ENCODE peak calls at places on chromosomes 11 and 22, in eight cellular contexts. H is sigmoid colon, J is HepG2, O is HL-60, S is GM23338, B is spleen, G is breast epithelium, M is prostate gland. N is an unnamed sample.

GRCh38 chr11:19959697-19960096 is 200.6 kb downstream of the DBX1 start:
- DNase-seq in H (no peak), J (no peak), O (no peak), S (no peak), B (no peak), G (no peak), M (no peak), N (no peak)

GRCh38 chr11:126391970-126392637 is 36.6 kb downstream of the ST3GAL4 start:
- DNase-seq in H (no peak), J (peak), O (peak), S (peak), B (peak), G (no peak), M (no peak), N (no peak)

GRCh38 chr11:7168741-7168990 is 79.9 kb downstream of the RBMXL2 start:
- DNase-seq in H (no peak), J (no peak), O (no peak), S (no peak), B (no peak), G (no peak), M (no peak), N (no peak)

GRCh38 chr11:62241095-62241494 is 944 bp upstream of the SCGB1D2 start:
- DNase-seq in H (no peak), J (no peak), O (no peak), S (no peak), B (no peak), G (no peak), M (no peak), N (no peak)

GRCh38 chr22:48881326-48881980 is 946.2 kb downstream of the BRD1 start:
- DNase-seq in H (peak), J (no peak), O (no peak), S (no peak), B (peak), G (no peak), M (no peak), N (no peak)

GRCh38 chr11:130212431-130212961 is 52.9 kb downstream of the ST14 start:
- DNase-seq in H (peak), J (no peak), O (no peak), S (no peak), B (peak), G (peak), M (no peak), N (peak)

GRCh38 chr11:69211540-69212120 is 55.9 kb downstream of the SMIM38 start:
- DNase-seq in H (peak), J (no peak), O (no peak), S (no peak), B (no peak), G (no peak), M (no peak), N (no peak)

GRCh38 chr11:123122341-123122740 is 60.4 kb upstream of the HSPA8 start:
- DNase-seq in H (peak), J (no peak), O (no peak), S (no peak), B (no peak), G (peak), M (no peak), N (peak)

GRCh38 chr22:49371325-49372110 is 456.2 kb downstream of the BRD1 start:
- DNase-seq in H (no peak), J (no peak), O (no peak), S (no peak), B (peak), G (no peak), M (no peak), N (no peak)

GRCh38 chr11:16945671-16946469 is 68.3 kb downstream of the PLEKHA7 start:
- DNase-seq in H (no peak), J (peak), O (peak), S (peak), B (peak), G (peak), M (peak), N (no peak)

GRCh38 chr11:20221546-20221945 is 61.3 kb upstream of the DBX1 start:
- DNase-seq in H (no peak), J (no peak), O (no peak), S (no peak), B (no peak), G (no peak), M (no peak), N (no peak)

GRCh38 chr22:29391546-29391945 is 3.2 kb upstream of the AP1B1 start:
- DNase-seq in H (no peak), J (no peak), O (no peak), S (no peak), B (no peak), G (no peak), M (no peak), N (no peak)

GRCh38 chr11:22991196-22991595 is 130.9 kb upstream of the CCDC179 start:
- DNase-seq in H (no peak), J (no peak), O (no peak), S (peak), B (no peak), G (no peak), M (no peak), N (no peak)

GRCh38 chr11:116100016-116100415 is 595.8 kb upstream of the CADM1 start:
- DNase-seq in H (no peak), J (no peak), O (no peak), S (no peak), B (no peak), G (no peak), M (no peak), N (no peak)

GRCh38 chr11:66970371-66970807 is 4.7 kb upstream of the C11orf86 start:
- DNase-seq in H (no peak), J (no peak), O (no peak), S (no peak), B (no peak), G (no peak), M (no peak), N (no peak)

GRCh38 chr11:81658722-81659121 is 1074.9 kb downstream of the FAM181B start:
- DNase-seq in H (no peak), J (peak), O (peak), S (peak), B (no peak), G (no peak), M (no peak), N (no peak)

GRCh38 chr11:90587896-90588295 is 365.0 kb upstream of the CHORDC1 start:
- DNase-seq in H (no peak), J (no peak), O (no peak), S (no peak), B (no peak), G (no peak), M (no peak), N (no peak)

GRCh38 chr11:68012843-68013610 is 2.9 kb downstream of the ALDH3B1 start:
- DNase-seq in H (no peak), J (peak), O (no peak), S (no peak), B (no peak), G (peak), M (no peak), N (no peak)

GRCh38 chr11:47264119-47264915 is 5.6 kb upstream of the MADD start:
- DNase-seq in H (no peak), J (no peak), O (no peak), S (no peak), B (peak), G (no peak), M (no peak), N (no peak)

GRCh38 chr11:119352857-119353260 is 6.4 kb upstream of the MFRP start:
- DNase-seq in H (no peak), J (peak), O (no peak), S (peak), B (peak), G (no peak), M (no peak), N (no peak)

GRCh38 chr11:720642-721346 is 14.8 kb downstream of the EPS8L2 start:
- DNase-seq in H (no peak), J (no peak), O (no peak), S (peak), B (peak), G (no peak), M (no peak), N (no peak)

GRCh38 chr11:73239571-73240189 is 21.6 kb downstream of the P2RY2 start:
- DNase-seq in H (peak), J (no peak), O (no peak), S (peak), B (peak), G (no peak), M (no peak), N (no peak)

GRCh38 chr11:58576792-58577440 is 1.3 kb upstream of the LPXN start:
- DNase-seq in H (peak), J (peak), O (no peak), S (no peak), B (no peak), G (no peak), M (no peak), N (no peak)

GRCh38 chr11:111730031-111730430 is 36.2 kb downstream of the PPP2R1B start:
- DNase-seq in H (no peak), J (no peak), O (no peak), S (no peak), B (no peak), G (no peak), M (no peak), N (no peak)

GRCh38 chr22:47918276-47918928 is 1156.0 kb downstream of the TBC1D22A start:
- DNase-seq in H (no peak), J (no peak), O (no peak), S (no peak), B (peak), G (no peak), M (no peak), N (peak)

GRCh38 chr11:63920126-63920869 is 3.3 kb upstream of the RCOR2 start:
- DNase-seq in H (peak), J (peak), O (no peak), S (peak), B (no peak), G (no peak), M (no peak), N (no peak)

GRCh38 chr11:126007263-126007662 is 55.4 kb downstream of the CDON start:
- DNase-seq in H (no peak), J (peak), O (no peak), S (no peak), B (no peak), G (no peak), M (peak), N (no peak)

GRCh38 chr11:120344302-120345004 is 8.2 kb downstream of the ARHGEF12 start:
- DNase-seq in H (no peak), J (no peak), O (peak), S (no peak), B (no peak), G (no peak), M (no peak), N (no peak)

DNA sequence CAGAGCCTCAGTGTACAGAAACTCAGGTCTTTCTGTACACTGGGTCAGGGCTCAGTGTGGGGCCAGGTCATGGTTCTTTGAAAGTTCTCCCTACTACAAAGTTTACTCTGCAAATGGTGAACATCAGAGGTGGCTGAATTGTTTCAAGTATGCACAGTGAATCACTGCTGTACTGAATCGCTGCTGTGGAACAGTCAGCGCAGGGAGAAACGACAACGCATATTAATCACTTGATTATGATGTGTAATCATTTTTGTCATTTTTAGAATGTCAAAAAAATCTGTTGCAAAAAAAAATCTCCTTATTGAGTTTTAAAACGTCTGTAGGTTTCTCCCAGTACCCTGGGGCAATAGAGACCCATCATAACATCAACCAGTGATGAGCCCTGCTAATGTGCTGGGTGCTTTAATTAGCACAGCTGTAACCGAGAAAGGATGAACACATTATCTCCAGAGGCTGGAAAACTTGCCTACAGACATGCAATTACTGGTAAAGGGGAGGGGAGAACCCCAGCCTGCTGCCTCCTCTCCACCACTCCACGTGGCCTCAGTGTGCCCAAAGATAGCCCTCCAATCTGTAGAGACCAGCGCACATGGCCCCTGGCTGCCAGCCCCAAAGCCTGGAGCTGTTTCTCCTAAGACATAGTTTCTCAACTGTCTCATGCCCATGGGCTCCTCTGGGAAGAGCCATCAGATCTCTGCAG is 12.8 kb downstream of the ARRB1 start:
- DNase-seq in H (peak), J (no peak), O (no peak), S (no peak), B (no peak), G (no peak), M (no peak), N (no peak)
- TF ChIP-seq POLR2AphosphoS5 in H (peak), J (no peak), O (no peak), S (no peak), B (no peak), G (no peak), M (no peak), N (peak)

GRCh38 chr22:35664955-35665577 is 16.8 kb downstream of the APOL6 start:
- DNase-seq in H (no peak), J (no peak), O (no peak), S (peak), B (no peak), G (no peak), M (no peak), N (no peak)
- H3K4me3 ChIP-seq in H (no peak), J (no peak), O (no peak), S (no peak), B (no peak), G (no peak), M (no peak), N (no peak)

GRCh38 chr11:86174101-86175046 is 70.2 kb upstream of the EED start:
- DNase-seq in H (peak), J (peak), O (no peak), S (no peak), B (no peak), G (peak), M (no peak), N (peak)

GRCh38 chr11:86175585-86175984 is 69.0 kb upstream of the EED start:
- DNase-seq in H (no peak), J (no peak), O (no peak), S (no peak), B (no peak), G (no peak), M (no peak), N (no peak)

GRCh38 chr11:86177319-86177718 is 67.2 kb upstream of the EED start:
- DNase-seq in H (no peak), J (no peak), O (no peak), S (no peak), B (no peak), G (no peak), M (no peak), N (no peak)

GRCh38 chr11:86179646-86180064 is 64.9 kb upstream of the EED start:
- DNase-seq in H (no peak), J (peak), O (no peak), S (no peak), B (no peak), G (no peak), M (peak), N (no peak)

DNA sequence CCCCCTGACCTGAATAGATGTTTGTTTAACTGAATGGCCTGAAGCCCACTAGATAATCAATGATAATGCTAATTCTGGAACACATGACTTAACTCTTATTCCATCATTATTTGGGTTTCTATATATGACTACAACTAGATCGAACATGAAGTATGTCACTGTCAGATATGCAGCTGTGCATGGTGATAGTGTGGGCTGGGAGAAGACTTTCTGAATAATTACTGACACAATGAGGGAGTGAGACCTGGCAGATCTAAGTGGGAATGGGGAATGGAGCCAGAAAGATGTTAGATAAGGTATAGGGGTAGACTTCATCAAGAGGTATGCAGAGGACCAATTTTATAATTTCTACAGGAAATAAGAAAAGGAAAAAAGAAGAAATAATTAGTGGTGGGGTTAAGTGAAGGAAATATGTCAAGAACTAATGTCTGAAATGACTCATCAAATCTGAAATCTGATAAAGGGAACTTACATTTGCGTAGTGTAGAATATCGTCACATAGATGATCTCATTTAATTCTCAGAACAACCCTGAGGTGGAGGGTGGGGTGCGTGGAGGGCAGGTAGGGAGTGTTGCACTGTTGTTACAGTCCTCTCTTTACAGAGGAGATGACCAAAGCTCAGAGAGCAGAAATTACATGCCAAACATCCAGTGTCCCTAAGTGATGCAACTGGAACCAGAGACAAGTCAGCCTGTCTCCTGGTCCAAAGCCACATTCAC is 68.2 kb upstream of the EED start:
- DNase-seq in H (no peak), J (peak), O (no peak), S (no peak), B (no peak), G (no peak), M (no peak), N (no peak)
- TF ChIP-seq POLR2AphosphoS5 in H (no peak), J (no peak), O (no peak), S (no peak), B (no peak), G (no peak), M (no peak), N (no peak)

GRCh38 chr22:41831383-41831782 is 1.5 kb upstream of the SREBF2 start:
- DNase-seq in H (no peak), J (no peak), O (peak), S (no peak), B (no peak), G (peak), M (no peak), N (no peak)
- H3K4me3 ChIP-seq in H (no peak), J (no peak), O (no peak), S (no peak), B (no peak), G (no peak), M (no peak), N (no peak)

GRCh38 chr22:43697894-43698293 is 114.2 kb downstream of the EFCAB6 start:
- DNase-seq in H (no peak), J (no peak), O (no peak), S (no peak), B (no peak), G (no peak), M (no peak), N (no peak)
- TF ChIP-seq POLR2AphosphoS5 in H (no peak), J (no peak), O (no peak), S (no peak), B (no peak), G (no peak), M (no peak), N (no peak)

DNA sequence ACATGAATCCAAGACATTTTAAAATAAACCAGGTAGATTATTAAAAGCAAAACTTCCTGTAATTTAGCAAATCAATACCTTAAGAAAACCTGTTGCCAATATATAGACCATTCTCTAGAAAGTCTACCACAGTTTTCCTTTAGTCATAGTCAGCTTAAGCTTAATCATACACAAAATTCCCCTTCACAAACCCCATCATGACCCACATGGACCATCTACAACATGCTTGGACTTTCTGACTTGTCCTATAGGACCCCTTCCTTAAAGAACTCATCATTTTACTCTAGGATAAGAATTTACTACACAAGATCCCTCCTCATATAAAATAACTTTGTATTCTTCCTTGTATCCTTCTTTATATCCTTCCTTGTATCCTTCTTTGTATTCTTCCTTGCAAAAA is 16.2 kb upstream of the RNASEH2C start:
- DNase-seq in H (no peak), J (no peak), O (no peak), S (no peak), B (no peak), G (no peak), M (no peak), N (no peak)
- H3K4me3 ChIP-seq in H (no peak), J (no peak), O (no peak), S (no peak), B (no peak), G (no peak), M (no peak), N (no peak)

GRCh38 chr11:102630598-102631448 is 5.7 kb upstream of the MMP20 start:
- DNase-seq in H (no peak), J (no peak), O (no peak), S (no peak), B (no peak), G (no peak), M (no peak), N (peak)
- TF ChIP-seq POLR2AphosphoS5 in H (no peak), J (no peak), O (no peak), S (no peak), B (no peak), G (no peak), M (no peak), N (no peak)

GRCh38 chr11:131498631-131499053 is 128.2 kb downstream of the NTM start:
- DNase-seq in H (no peak), J (no peak), O (no peak), S (peak), B (no peak), G (no peak), M (no peak), N (no peak)

GRCh38 chr11:131499199-131499598 is 128.8 kb downstream of the NTM start:
- DNase-seq in H (no peak), J (no peak), O (no peak), S (no peak), B (no peak), G (no peak), M (no peak), N (no peak)

GRCh38 chr11:131491503-131491902 is 121.1 kb downstream of the NTM start:
- DNase-seq in H (no peak), J (no peak), O (no peak), S (no peak), B (no peak), G (no peak), M (no peak), N (no peak)

GRCh38 chr11:131495417-131495816 is 125.0 kb downstream of the NTM start:
- DNase-seq in H (peak), J (no peak), O (no peak), S (no peak), B (no peak), G (peak), M (no peak), N (no peak)
- H3K4me3 ChIP-seq in H (no peak), J (no peak), O (no peak), S (no peak), B (no peak), G (no peak), M (no peak), N (no peak)

DNA sequence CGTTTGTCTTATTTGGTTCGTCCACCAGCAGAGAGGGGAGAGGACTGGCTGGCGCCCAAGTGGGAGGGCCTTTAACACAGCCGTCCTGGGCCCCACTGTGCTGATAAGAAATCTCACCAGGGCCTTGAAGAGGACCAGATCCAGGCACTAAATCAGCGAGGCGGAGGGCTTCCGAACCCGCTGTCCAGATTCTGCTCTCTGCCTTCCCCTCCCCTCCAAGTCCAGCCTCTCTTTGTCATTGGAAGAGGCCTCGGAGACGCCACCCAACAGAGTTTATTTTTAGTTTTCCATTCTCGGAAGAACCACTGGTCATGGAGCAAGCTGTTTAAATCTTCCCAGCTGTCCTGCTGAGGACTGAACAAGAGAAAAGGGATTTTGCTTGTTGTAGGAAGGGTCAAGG is 9.3 kb upstream of the FXYD6 start:
- DNase-seq in H (peak), J (peak), O (no peak), S (no peak), B (no peak), G (peak), M (no peak), N (no peak)
- TF ChIP-seq POLR2AphosphoS5 in H (peak), J (no peak), O (no peak), S (no peak), B (peak), G (no peak), M (peak), N (peak)

GRCh38 chr11:65427691-65428577 is 5.3 kb downstream of the NEAT1 start:
- DNase-seq in H (peak), J (no peak), O (peak), S (no peak), B (peak), G (peak), M (peak), N (no peak)
- H3K4me3 ChIP-seq in H (peak), J (peak), O (no peak), S (no peak), B (peak), G (peak), M (peak), N (peak)